ENCODE peak calls at places on chromosome X, in seven cellular contexts. T is ovary, G is A549, E is K562, N is sigmoid colon, A is stomach, U is upper lobe of left lung. H is an unnamed sample. For H3K4me1, the result is how much of the 10 kb centered on the place peaks cover.

GRCh38 chrX:55119712-55120111 is 30.9 kb downstream of the PAGE2 start:
- DNase-seq in T (no peak), G (no peak), E (no peak), N (no peak), A (no peak), U (no peak), H (no peak)

GRCh38 chrX:141619336-141619735 is 29.8 kb downstream of the SPANXA2 start:
- DNase-seq in T (no peak), G (no peak), E (no peak), N (no peak), A (no peak), U (no peak), H (no peak)

GRCh38 chrX:109856974-109857373 is 123.9 kb upstream of the ACSL4 start:
- DNase-seq in T (no peak), G (peak), E (peak), N (no peak), A (no peak), U (no peak), H (no peak)

GRCh38 chrX:38052096-38052495 is 45.7 kb downstream of the SYTL5 start:
- DNase-seq in T (no peak), G (peak), E (no peak), N (no peak), A (no peak), U (no peak), H (no peak)

GRCh38 chrX:37958493-37959211 is 47.7 kb upstream of the SYTL5 start:
- DNase-seq in T (no peak), G (no peak), E (no peak), N (no peak), A (no peak), U (no peak), H (no peak)

GRCh38 chrX:41921492-41922124 is 1.7 kb downstream of the CASK start:
- DNase-seq in T (no peak), G (no peak), E (no peak), N (no peak), A (no peak), U (no peak), H (no peak)

GRCh38 chrX:121389976-121390709 is 342.7 kb downstream of the GLUD2 start:
- DNase-seq in T (no peak), G (no peak), E (no peak), N (no peak), A (no peak), U (no peak), H (no peak)

GRCh38 chrX:108090474-108091265 is 672 bp downstream of the PSMD10 start:
- DNase-seq in T (no peak), G (peak), E (no peak), N (no peak), A (no peak), U (no peak), H (no peak)

GRCh38 chrX:136694491-136695087 is 46.6 kb downstream of the CD40LG start:
- DNase-seq in T (no peak), G (peak), E (peak), N (no peak), A (no peak), U (no peak), H (no peak)

GRCh38 chrX:42131856-42132255 is 208.5 kb upstream of the CASK start:
- DNase-seq in T (peak), G (no peak), E (no peak), N (no peak), A (no peak), U (no peak), H (no peak)

GRCh38 chrX:56588397-56589188 is 25.2 kb downstream of the UBQLN2 start:
- DNase-seq in T (no peak), G (no peak), E (no peak), N (no peak), A (no peak), U (no peak), H (no peak)

GRCh38 chrX:142663330-142664095 is 362.2 kb upstream of the SPANXN4 start:
- DNase-seq in T (no peak), G (no peak), E (no peak), N (no peak), A (no peak), U (no peak), H (no peak)

GRCh38 chrX:41265615-41266014 is 68.3 kb upstream of the DDX3X start:
- DNase-seq in T (peak), G (peak), E (no peak), N (peak), A (no peak), U (no peak), H (no peak)

DNA sequence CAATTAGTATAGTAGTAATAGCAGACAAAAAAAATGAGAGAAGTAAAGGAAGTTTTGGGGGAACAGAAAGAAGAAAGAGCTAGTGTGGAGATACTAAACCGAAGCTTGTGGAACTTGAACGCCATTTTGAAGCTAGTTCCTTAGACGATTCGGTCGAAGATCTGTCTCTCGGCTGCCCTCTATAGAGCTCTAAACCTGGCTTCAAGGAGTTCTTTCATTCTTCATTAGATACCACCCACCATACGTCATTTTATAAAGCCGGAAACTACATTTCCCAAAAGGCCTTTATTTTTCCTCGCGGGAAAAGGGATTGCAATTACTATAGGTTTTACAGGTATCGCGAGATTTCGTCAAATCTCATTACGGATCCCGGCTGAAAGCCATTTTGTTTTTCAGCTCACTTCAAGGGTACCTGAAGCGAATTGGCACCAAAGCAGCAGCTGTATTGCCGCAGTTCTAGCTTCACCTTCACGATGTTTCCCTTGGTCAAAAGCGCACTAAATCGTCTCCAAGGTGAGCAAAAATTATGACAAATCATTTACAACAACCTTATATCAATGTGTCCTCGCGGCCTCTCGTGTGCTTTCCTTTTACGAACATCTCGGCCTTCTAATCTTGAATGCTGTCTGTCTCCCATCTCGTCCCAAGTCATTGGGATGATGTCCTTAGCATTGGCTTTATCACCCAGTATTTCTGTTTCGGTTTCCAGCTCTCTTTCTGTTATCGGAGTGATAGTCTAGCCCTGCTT is at the start of gene COX7B:
- DNase-seq in T (peak), G (peak), E (peak), N (peak), A (peak), U (no peak), H (no peak)
- TF ChIP-seq POLR2A in T (peak), G (no peak), E (peak), N (peak), A (peak), U (peak), H (peak)

GRCh38 chrX:48489892-48490291 is 13.9 kb downstream of the FTSJ1 start:
- DNase-seq in T (no peak), G (no peak), E (no peak), N (no peak), A (no peak), U (no peak), H (no peak)
- H3K4me1 ChIP-seq in T (under half), G (under half), E (under half), N (under half), A (under half), U (under half), H (under half)

DNA sequence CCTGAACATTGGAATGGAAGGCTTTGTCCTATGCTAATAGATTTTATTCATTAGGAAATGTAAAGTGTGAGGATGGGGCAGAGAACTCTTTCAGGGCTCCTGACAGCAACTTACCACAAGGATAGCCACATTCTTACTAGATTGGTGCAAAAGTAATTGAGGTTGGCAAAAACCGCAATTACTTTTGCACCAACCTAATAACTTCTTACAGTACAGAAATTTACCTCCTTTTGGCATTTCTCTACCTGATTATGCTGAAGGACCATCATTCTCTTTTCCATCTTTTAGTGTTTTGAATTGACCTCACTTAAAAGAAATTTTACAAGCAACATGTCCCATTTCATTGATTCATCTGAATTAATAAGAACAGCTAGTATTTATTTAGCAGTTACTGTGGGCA is 109.2 kb upstream of the AP1S2 start:
- DNase-seq in T (no peak), G (no peak), E (no peak), N (no peak), A (no peak), U (no peak), H (no peak)
- TF ChIP-seq EP300 in T (no peak), G (no peak), E (no peak), N (no peak), A (no peak), U (no peak), H (no peak)

GRCh38 chrX:30652527-30653414 is 452 bp upstream of the GK start:
- DNase-seq in T (peak), G (peak), E (peak), N (peak), A (peak), U (peak), H (peak)
- TF ChIP-seq POLR2A in T (no peak), G (no peak), E (peak), N (peak), A (no peak), U (peak), H (no peak)

DNA sequence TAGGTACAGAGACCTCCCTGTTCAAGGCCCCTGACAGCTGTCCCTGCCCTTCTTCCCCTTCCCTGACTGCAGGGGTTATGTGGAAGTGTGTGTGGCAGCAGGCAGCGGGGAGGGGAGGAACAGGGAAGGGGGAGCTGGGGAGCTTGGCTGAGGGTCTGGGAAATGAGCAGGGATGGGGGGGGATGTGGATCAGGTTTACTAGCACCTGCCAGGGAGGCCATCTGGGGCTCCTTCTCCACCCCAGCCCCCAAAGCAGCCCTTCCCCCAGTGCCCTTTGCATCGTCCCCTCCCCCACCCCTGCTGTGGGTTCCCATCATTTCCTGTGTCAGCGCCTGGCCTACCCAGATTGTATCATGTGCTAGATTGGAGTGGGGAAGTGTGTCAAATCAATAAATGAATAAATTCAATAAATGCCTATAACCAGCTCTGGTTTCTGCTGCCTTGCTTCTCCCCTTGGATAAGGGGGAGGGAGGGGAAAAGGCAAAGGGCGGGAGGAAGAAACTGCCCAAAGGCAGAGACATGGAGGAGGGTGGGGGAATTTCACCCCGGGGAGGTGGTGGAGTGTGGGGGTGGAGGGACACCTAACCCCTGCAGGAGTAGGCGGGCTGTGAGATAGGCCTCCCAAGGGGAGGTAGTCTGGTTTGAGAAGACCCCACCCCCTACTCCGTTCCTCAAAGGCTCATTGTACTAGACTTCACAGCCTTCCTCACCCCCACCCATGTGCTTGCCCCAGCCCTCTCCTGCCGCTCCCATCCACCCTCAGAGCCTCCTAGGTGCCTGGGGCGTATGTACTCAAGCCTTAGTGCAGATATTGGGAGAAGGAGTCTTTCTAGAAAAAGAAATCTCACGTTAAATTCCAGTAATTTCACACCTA is 3.2 kb downstream of the CXorf65 start:
- DNase-seq in T (peak), G (no peak), E (peak), N (peak), A (peak), U (no peak), H (no peak)
- H3K4me1 ChIP-seq in T (under half), G (under half), E (half or more), N (under half), A (under half), U (under half), H (under half)

GRCh38 chrX:39096599-39096998 is 295.3 kb downstream of the MID1IP1 start:
- DNase-seq in T (no peak), G (no peak), E (no peak), N (no peak), A (no peak), U (no peak), H (no peak)
- TF ChIP-seq EP300 in T (no peak), G (no peak), E (no peak), N (no peak), A (no peak), U (no peak), H (no peak)